ENCODE peak calls at places on chromosomes 13 and 19, in seven cellular contexts. B is ovary, O is endothelial cell of umbilical vein, G is body of pancreas, X is GM12891, Q is lower leg skin, K is tibial nerve. D is an unnamed sample.

GRCh38 chr13:77696006-77696862 is 1.3 kb upstream of the SLAIN1 start:
- DNase-seq in B (no peak), O (peak), G (no peak), X (peak), Q (no peak), K (no peak), D (no peak)

GRCh38 chr13:57629821-57630235 is 1.7 kb upstream of the PCDH17 start:
- DNase-seq in B (peak), O (peak), G (peak), X (no peak), Q (peak), K (no peak), D (no peak)

GRCh38 chr13:89751537-89751936 is 1596.0 kb upstream of the MIR17HG start:
- DNase-seq in B (no peak), O (no peak), G (no peak), X (no peak), Q (no peak), K (no peak), D (no peak)

GRCh38 chr13:106262886-106263285 is 272.6 kb downstream of the EFNB2 start:
- DNase-seq in B (no peak), O (no peak), G (no peak), X (no peak), Q (no peak), K (no peak), D (no peak)

GRCh38 chr13:80132741-80133601 is 208.0 kb downstream of the SPRY2 start:
- DNase-seq in B (peak), O (peak), G (peak), X (no peak), Q (peak), K (peak), D (no peak)

GRCh38 chr13:64457976-64458375 is 2772.2 kb downstream of the PCDH9 start:
- DNase-seq in B (no peak), O (peak), G (no peak), X (no peak), Q (no peak), K (no peak), D (no peak)

GRCh38 chr13:111865826-111866225 is 201.1 kb upstream of the SOX1 start:
- DNase-seq in B (no peak), O (no peak), G (no peak), X (no peak), Q (peak), K (no peak), D (no peak)

GRCh38 chr19:18304496-18305312 is 18.2 kb downstream of the LSM4 start:
- DNase-seq in B (peak), O (peak), G (peak), X (peak), Q (peak), K (peak), D (peak)

GRCh38 chr19:1904385-1905070 is 671 bp upstream of the ADAT3 start:
- DNase-seq in B (no peak), O (no peak), G (peak), X (no peak), Q (no peak), K (no peak), D (peak)

GRCh38 chr19:38665219-38665931 is 17.9 kb downstream of the ACTN4 start:
- DNase-seq in B (no peak), O (peak), G (no peak), X (no peak), Q (no peak), K (no peak), D (no peak)

GRCh38 chr13:98143601-98144500 is 957 bp downstream of the FARP1 start:
- DNase-seq in B (peak), O (peak), G (peak), X (no peak), Q (peak), K (peak), D (no peak)

GRCh38 chr19:46186717-46187101 is 38.7 kb downstream of the IGFL2 start:
- DNase-seq in B (no peak), O (no peak), G (no peak), X (no peak), Q (no peak), K (no peak), D (no peak)

GRCh38 chr19:51375504-51376221 is 3.2 kb upstream of the NKG7 start:
- DNase-seq in B (no peak), O (no peak), G (no peak), X (no peak), Q (no peak), K (no peak), D (no peak)

GRCh38 chr19:38665950-38666661 is 18.7 kb downstream of the ACTN4 start:
- DNase-seq in B (peak), O (peak), G (peak), X (no peak), Q (peak), K (peak), D (peak)

GRCh38 chr13:33676700-33677048 is 141.3 kb upstream of the RFC3 start:
- DNase-seq in B (peak), O (peak), G (peak), X (no peak), Q (no peak), K (no peak), D (peak)

GRCh38 chr13:32790731-32791130 is 204.5 kb downstream of the PDS5B start:
- DNase-seq in B (no peak), O (no peak), G (no peak), X (no peak), Q (no peak), K (no peak), D (no peak)

GRCh38 chr13:74287672-74288169 is 153.5 kb upstream of the KLF12 start:
- DNase-seq in B (peak), O (peak), G (peak), X (no peak), Q (peak), K (peak), D (no peak)

GRCh38 chr19:45104658-45105384 is 11.8 kb downstream of the PPP1R37 start:
- DNase-seq in B (no peak), O (no peak), G (no peak), X (no peak), Q (no peak), K (no peak), D (no peak)

GRCh38 chr13:111866731-111867245 is 200.2 kb upstream of the SOX1 start:
- DNase-seq in B (no peak), O (no peak), G (no peak), X (no peak), Q (peak), K (no peak), D (no peak)

GRCh38 chr19:5154129-5154798 is 185.4 kb downstream of the KDM4B start:
- DNase-seq in B (no peak), O (no peak), G (peak), X (peak), Q (peak), K (no peak), D (no peak)

GRCh38 chr19:1407662-1408299 is 395 bp downstream of the DAZAP1 start:
- DNase-seq in B (peak), O (no peak), G (peak), X (no peak), Q (no peak), K (no peak), D (no peak)

GRCh38 chr19:58476498-58477015 is 405 bp downstream of the ZNF446 start:
- DNase-seq in B (no peak), O (no peak), G (no peak), X (peak), Q (no peak), K (no peak), D (no peak)

GRCh38 chr19:28388988-28389387 is 824.0 kb downstream of the UQCRFS1 start:
- DNase-seq in B (no peak), O (no peak), G (no peak), X (no peak), Q (no peak), K (no peak), D (no peak)

GRCh38 chr19:52735734-52736133 is 890 bp upstream of the ZNF611 start:
- DNase-seq in B (peak), O (peak), G (peak), X (no peak), Q (peak), K (peak), D (peak)

GRCh38 chr13:73767747-73768315 is 366.4 kb downstream of the KLF12 start:
- DNase-seq in B (no peak), O (no peak), G (no peak), X (no peak), Q (no peak), K (no peak), D (no peak)

GRCh38 chr19:50728084-50728737 is 5.0 kb downstream of the CLEC11A start:
- DNase-seq in B (peak), O (peak), G (peak), X (no peak), Q (peak), K (peak), D (peak)

GRCh38 chr19:33777753-33778088 is 18.9 kb upstream of the KCTD15 start:
- DNase-seq in B (peak), O (no peak), G (no peak), X (no peak), Q (no peak), K (no peak), D (no peak)

GRCh38 chr13:48125794-48126228 is 30.9 kb upstream of the MED4 start:
- DNase-seq in B (peak), O (peak), G (no peak), X (no peak), Q (no peak), K (no peak), D (no peak)

GRCh38 chr19:11096210-11096841 is 7.1 kb downstream of the LDLR start:
- DNase-seq in B (no peak), O (peak), G (no peak), X (no peak), Q (peak), K (no peak), D (no peak)

GRCh38 chr19:41591951-41592562 is 16.1 kb downstream of the CEACAM21 start:
- DNase-seq in B (no peak), O (no peak), G (no peak), X (no peak), Q (no peak), K (no peak), D (no peak)

GRCh38 chr19:6925801-6926751 is 38.7 kb downstream of the ADGRE1 start:
- DNase-seq in B (no peak), O (no peak), G (no peak), X (no peak), Q (no peak), K (no peak), D (no peak)

GRCh38 chr13:113411216-113412023 is 41.9 kb downstream of the ADPRHL1 start:
- DNase-seq in B (no peak), O (no peak), G (no peak), X (no peak), Q (no peak), K (no peak), D (no peak)

GRCh38 chr13:42883142-42883541 is 101.8 kb downstream of the FAM216B start:
- DNase-seq in B (no peak), O (peak), G (no peak), X (no peak), Q (no peak), K (no peak), D (no peak)

GRCh38 chr19:43315851-43316250 is 37.6 kb upstream of the CD177 start:
- DNase-seq in B (no peak), O (no peak), G (no peak), X (no peak), Q (no peak), K (no peak), D (no peak)
- TF ChIP-seq POLR2A in B (no peak), O (no peak), G (no peak), X (no peak), Q (no peak), K (no peak), D (no peak)

GRCh38 chr19:48325265-48325910 is at the start of gene EMP3:
- DNase-seq in B (peak), O (peak), G (peak), X (peak), Q (peak), K (peak), D (peak)
- TF ChIP-seq POLR2A in B (peak), O (peak), G (peak), X (peak), Q (no peak), K (peak), D (peak)

DNA sequence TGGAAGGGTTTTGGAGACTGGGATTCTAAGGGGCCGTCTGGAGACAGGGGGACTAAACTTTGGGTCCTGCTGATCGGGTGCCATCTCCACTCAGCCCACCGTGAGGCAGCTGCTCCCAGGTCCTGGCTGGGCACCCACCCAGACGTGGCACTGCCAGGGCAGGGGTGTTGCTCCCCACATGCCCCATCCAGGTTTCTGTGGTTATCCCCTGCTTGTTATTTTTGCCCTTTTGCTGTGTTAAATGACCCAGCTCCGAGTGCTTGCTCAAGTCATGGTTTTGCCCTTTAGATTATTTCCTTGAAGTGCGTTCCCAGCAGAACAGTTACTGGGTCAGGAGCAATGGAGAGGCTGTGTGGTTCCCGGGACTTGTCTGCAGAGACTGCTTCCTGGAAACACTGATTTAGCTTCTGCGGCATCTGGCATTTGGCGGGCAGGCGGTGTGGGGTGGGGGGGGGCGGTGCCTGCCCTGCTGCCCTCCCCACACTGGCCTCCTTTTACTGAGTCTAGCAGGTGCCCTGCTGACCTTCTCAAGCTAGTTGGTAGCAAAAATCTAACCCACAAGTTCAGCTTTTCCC is 1.9 kb downstream of the RAB11B start:
- DNase-seq in B (no peak), O (peak), G (peak), X (no peak), Q (no peak), K (no peak), D (no peak)
- TF ChIP-seq POLR2A in B (no peak), O (no peak), G (peak), X (no peak), Q (no peak), K (no peak), D (no peak)

DNA sequence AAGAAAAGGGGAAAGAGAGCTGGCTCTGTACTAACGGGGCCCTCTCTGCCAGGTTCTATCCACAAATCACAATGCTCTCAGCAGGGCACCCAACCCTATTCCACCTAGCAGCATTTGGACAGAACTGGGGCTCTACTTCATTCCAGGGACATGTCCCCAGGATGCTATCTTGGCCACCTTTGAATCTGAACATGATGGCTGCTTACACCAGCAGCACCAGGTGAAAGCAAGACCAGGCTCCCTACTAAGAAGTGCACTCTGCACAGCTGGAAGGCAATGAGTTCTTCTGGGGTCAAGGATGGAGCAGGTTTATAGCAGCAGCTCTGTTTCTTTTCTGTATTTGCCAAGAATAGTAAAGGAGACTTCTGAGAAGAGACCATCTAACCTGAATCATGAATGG is 222.4 kb downstream of the DACH1 start:
- DNase-seq in B (no peak), O (no peak), G (no peak), X (no peak), Q (no peak), K (no peak), D (no peak)
- TF ChIP-seq POLR2A in B (no peak), O (no peak), G (no peak), X (no peak), Q (no peak), K (no peak), D (no peak)

GRCh38 chr13:60623131-60623530 is 226.1 kb downstream of the TDRD3 start:
- DNase-seq in B (no peak), O (no peak), G (no peak), X (no peak), Q (no peak), K (no peak), D (no peak)
- TF ChIP-seq POLR2A in B (no peak), O (no peak), G (no peak), X (no peak), Q (no peak), K (no peak), D (no peak)

D was measured in breast epithelium.